ENCODE peak calls at places on chromosomes 12 and 14, in seven cellular contexts. One of them, this sample, is unnamed.
A peak's percentile ranks its signal among the peaks of the same experiment; 100 is the strongest.

GRCh38 chr12:2395352-2395977 is 342.7 kb downstream of the CACNA1C start:
- DNase-seq in GM04504: no peak
- DNase-seq in NCI-H460: peak; percentile 29
- DNase-seq in nephron progenitor cell: peak; percentile 79
- DNase-seq in HuH-7: peak; percentile 60
- DNase-seq in tibial nerve: peak; percentile 15
- DNase-seq in amygdala: no peak
- DNase-seq in this sample: peak; percentile 64

GRCh38 chr14:50666772-50667490 is 1.2 kb downstream of the SAV1 start:
- DNase-seq in GM04504: peak; percentile 27
- DNase-seq in NCI-H460: peak; percentile 56
- DNase-seq in nephron progenitor cell: peak; percentile 33
- DNase-seq in HuH-7: no peak
- DNase-seq in tibial nerve: peak; percentile 53
- DNase-seq in amygdala: no peak
- DNase-seq in this sample: peak; percentile 30

GRCh38 chr14:74596747-74597456 is 15.1 kb downstream of the LTBP2 start:
- DNase-seq in GM04504: peak; percentile 76
- DNase-seq in NCI-H460: no peak
- DNase-seq in nephron progenitor cell: no peak
- DNase-seq in HuH-7: no peak
- DNase-seq in tibial nerve: no peak
- DNase-seq in amygdala: no peak
- DNase-seq in this sample: no peak

GRCh38 chr14:102693006-102693755 is 84.1 kb upstream of the TRAF3 start:
- DNase-seq in GM04504: no peak
- DNase-seq in NCI-H460: no peak
- DNase-seq in nephron progenitor cell: no peak
- DNase-seq in HuH-7: no peak
- DNase-seq in tibial nerve: no peak
- DNase-seq in amygdala: no peak
- DNase-seq in this sample: peak; percentile 36

GRCh38 chr12:11719678-11720099 is 70.2 kb downstream of the ETV6 start:
- DNase-seq in GM04504: peak; percentile 84
- DNase-seq in NCI-H460: no peak
- DNase-seq in nephron progenitor cell: no peak
- DNase-seq in HuH-7: no peak
- DNase-seq in tibial nerve: no peak
- DNase-seq in amygdala: no peak
- DNase-seq in this sample: no peak

GRCh38 chr14:78010688-78011087 is 159.5 kb upstream of the NRXN3 start:
- DNase-seq in GM04504: no peak
- DNase-seq in NCI-H460: no peak
- DNase-seq in nephron progenitor cell: no peak
- DNase-seq in HuH-7: no peak
- DNase-seq in tibial nerve: no peak
- DNase-seq in amygdala: no peak
- DNase-seq in this sample: no peak

GRCh38 chr12:52130695-52131094 is 51.2 kb downstream of the SMIM41 start:
- DNase-seq in GM04504: no peak
- DNase-seq in NCI-H460: no peak
- DNase-seq in nephron progenitor cell: no peak
- DNase-seq in HuH-7: peak; percentile 2
- DNase-seq in tibial nerve: no peak
- DNase-seq in amygdala: no peak
- DNase-seq in this sample: no peak

GRCh38 chr14:69056389-69056788 is 77.3 kb upstream of the ACTN1 start:
- DNase-seq in GM04504: no peak
- DNase-seq in NCI-H460: peak; percentile 27
- DNase-seq in nephron progenitor cell: no peak
- DNase-seq in HuH-7: no peak
- DNase-seq in tibial nerve: no peak
- DNase-seq in amygdala: peak; percentile 14
- DNase-seq in this sample: no peak

GRCh38 chr14:71290960-71291466 is 383.8 kb downstream of the PCNX1 start:
- DNase-seq in GM04504: peak; percentile 69
- DNase-seq in NCI-H460: no peak
- DNase-seq in nephron progenitor cell: no peak
- DNase-seq in HuH-7: no peak
- DNase-seq in tibial nerve: no peak
- DNase-seq in amygdala: peak; percentile 2
- DNase-seq in this sample: no peak

GRCh38 chr12:90712671-90713070 is 242.3 kb downstream of the CCER1 start:
- DNase-seq in GM04504: no peak
- DNase-seq in NCI-H460: no peak
- DNase-seq in nephron progenitor cell: no peak
- DNase-seq in HuH-7: no peak
- DNase-seq in tibial nerve: no peak
- DNase-seq in amygdala: no peak
- DNase-seq in this sample: no peak

This sample was measured in neuronal stem cell.